ENCODE peak calls at places on chromosome 9, in nine cellular contexts. B, P, Z, O, C, I, U, K and S are unnamed samples. For H3K4me1, the result is how much of the 10 kb centered on the place peaks cover.

GRCh38 chr9:92969516-92970466 is 22.5 kb downstream of the FGD3 start:
- DNase-seq in B (no peak), P (peak), Z (no peak), O (no peak), C (no peak), I (no peak), U (no peak), K (no peak), S (no peak)

GRCh38 chr9:99399476-99399875 is 177.4 kb downstream of the SEC61B start:
- DNase-seq in B (no peak), P (no peak), Z (no peak), O (no peak), C (no peak), I (no peak), U (no peak), K (no peak), S (no peak)

GRCh38 chr9:98129451-98129881 is 10.4 kb upstream of the TRIM14 start:
- DNase-seq in B (no peak), P (no peak), Z (no peak), O (peak), C (no peak), I (no peak), U (no peak), K (no peak), S (no peak)

GRCh38 chr9:98231770-98232478 is 23.5 kb downstream of the TBC1D2 start:
- DNase-seq in B (no peak), P (no peak), Z (no peak), O (peak), C (no peak), I (no peak), U (no peak), K (no peak), S (peak)

GRCh38 chr9:71279188-71279739 is 157.8 kb upstream of the TRPM3 start:
- DNase-seq in B (no peak), P (no peak), Z (no peak), O (no peak), C (no peak), I (no peak), U (no peak), K (no peak), S (no peak)

GRCh38 chr9:133572821-133573361 is 36.3 kb downstream of the FAM163B start:
- DNase-seq in B (no peak), P (peak), Z (no peak), O (no peak), C (no peak), I (no peak), U (no peak), K (peak), S (no peak)

GRCh38 chr9:6993531-6993930 is 235.8 kb downstream of the KDM4C start:
- DNase-seq in B (no peak), P (no peak), Z (no peak), O (no peak), C (no peak), I (no peak), U (no peak), K (no peak), S (no peak)

GRCh38 chr9:120889606-120890396 is 12.8 kb upstream of the PHF19 start:
- DNase-seq in B (no peak), P (no peak), Z (no peak), O (no peak), C (no peak), I (no peak), U (no peak), K (no peak), S (no peak)

GRCh38 chr9:133828338-133828997 is 90.3 kb upstream of the SARDH start:
- DNase-seq in B (no peak), P (no peak), Z (no peak), O (no peak), C (no peak), I (no peak), U (no peak), K (no peak), S (no peak)

GRCh38 chr9:108673386-108673785 is 182.4 kb downstream of the ACTL7B start:
- DNase-seq in B (no peak), P (no peak), Z (no peak), O (no peak), C (no peak), I (no peak), U (no peak), K (no peak), S (no peak)

GRCh38 chr9:136831002-136831719 is 11.1 kb upstream of the AJM1 start:
- DNase-seq in B (no peak), P (no peak), Z (no peak), O (no peak), C (no peak), I (no peak), U (no peak), K (peak), S (no peak)
- H3K4me1 ChIP-seq in B (under half), P (under half), Z (under half), O (under half), C (under half), I (under half), U (under half), K (under half), S (under half)

GRCh38 chr9:95037789-95038521 is 279.6 kb downstream of the FANCC start:
- DNase-seq in B (no peak), P (no peak), Z (no peak), O (no peak), C (no peak), I (no peak), U (no peak), K (no peak), S (no peak)
- H3K4me1 ChIP-seq in B (half or more), P (under half), Z (under half), O (under half), C (under half), I (under half), U (under half), K (under half), S (under half)

GRCh38 chr9:136684799-136685198 is 2.5 kb downstream of the AGPAT2 start:
- DNase-seq in B (no peak), P (no peak), Z (no peak), O (no peak), C (no peak), I (no peak), U (no peak), K (no peak), S (no peak)

GRCh38 chr9:136683755-136684154 is 3.5 kb downstream of the AGPAT2 start:
- DNase-seq in B (no peak), P (no peak), Z (no peak), O (no peak), C (no peak), I (no peak), U (no peak), K (no peak), S (no peak)

GRCh38 chr9:136685216-136685615 is 2.0 kb downstream of the AGPAT2 start:
- DNase-seq in B (no peak), P (no peak), Z (no peak), O (no peak), C (no peak), I (no peak), U (no peak), K (no peak), S (no peak)

GRCh38 chr9:136683173-136683745 is 4.0 kb downstream of the AGPAT2 start:
- DNase-seq in B (no peak), P (no peak), Z (no peak), O (no peak), C (no peak), I (no peak), U (no peak), K (no peak), S (no peak)

DNA sequence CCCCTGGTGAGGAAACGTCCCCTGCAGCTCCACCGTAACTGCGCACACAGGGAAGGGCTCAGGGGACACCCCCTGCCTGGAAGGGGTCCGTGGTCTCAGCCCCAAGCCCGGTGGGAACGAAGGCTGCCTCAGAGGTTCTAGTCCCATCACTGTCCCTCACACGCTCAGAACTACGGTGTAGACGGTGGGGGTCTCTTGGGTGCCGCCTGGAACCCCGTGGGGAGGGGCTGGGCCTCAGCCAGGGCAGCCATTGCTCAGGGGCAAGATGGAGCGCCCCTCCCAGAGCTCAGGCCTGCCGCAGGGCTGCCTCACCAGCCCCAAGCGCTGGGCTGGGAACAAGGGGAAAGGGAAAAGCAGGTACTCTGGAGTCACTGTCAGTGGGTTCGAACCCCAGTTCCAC is 2.9 kb downstream of the AGPAT2 start:
- DNase-seq in B (no peak), P (no peak), Z (no peak), O (no peak), C (no peak), I (no peak), U (no peak), K (no peak), S (no peak)
- H3K4me1 ChIP-seq in B (under half), P (under half), Z (under half), O (under half), C (under half), I (under half), U (under half), K (under half), S (under half)

DNA sequence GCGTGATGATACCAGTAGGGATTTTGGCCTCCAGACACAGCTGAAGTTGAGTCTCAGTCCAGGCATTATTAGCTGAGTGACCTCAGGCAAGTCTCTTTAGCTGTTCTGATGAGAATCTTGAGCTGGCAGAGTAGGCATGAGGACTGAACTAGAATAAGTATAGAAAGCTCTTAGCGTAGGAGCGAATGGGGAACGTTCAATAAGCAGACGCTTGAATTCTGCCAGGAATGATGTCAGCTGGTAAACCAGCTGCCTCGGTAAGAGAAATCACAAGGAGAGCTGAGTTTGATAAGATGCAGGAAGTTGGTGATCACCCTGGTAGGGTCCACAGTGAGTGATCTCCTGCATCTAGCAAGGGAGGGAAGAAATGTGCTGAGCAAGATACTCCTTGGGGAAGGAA is 280.4 kb downstream of the NTRK2 start:
- DNase-seq in B (no peak), P (no peak), Z (no peak), O (no peak), C (no peak), I (no peak), U (no peak), K (no peak), S (no peak)
- H3K4me1 ChIP-seq in B (under half), P (under half), Z (under half), O (under half), C (under half), I (under half), U (under half), K (under half), S (under half)